ENCODE peak calls at places on chromosomes 7 and 10, in five cellular contexts. One of them, this sample, is unnamed.

GRCh38 chr7:112143567-112143966 is 62.6 kb downstream of the DOCK4 start:
- DNase-seq in A549: no peak
- DNase-seq in SK-N-SH: no peak
- DNase-seq in IMR-90: peak; percentile 94
- DNase-seq in GM12878: no peak
- DNase-seq in this sample: no peak

GRCh38 chr10:117477961-117478670 is 64.4 kb upstream of the EMX2 start:
- DNase-seq in A549: peak; percentile 47
- DNase-seq in SK-N-SH: no peak
- DNase-seq in IMR-90: peak; percentile 19
- DNase-seq in GM12878: no peak
- DNase-seq in this sample: peak; percentile 17

GRCh38 chr10:62426086-62426485 is 51.9 kb downstream of the ZNF365 start:
- DNase-seq in A549: peak; percentile 28
- DNase-seq in SK-N-SH: no peak
- DNase-seq in IMR-90: peak; percentile 60
- DNase-seq in GM12878: no peak
- DNase-seq in this sample: no peak

GRCh38 chr7:154167051-154167450 is 114.9 kb downstream of the DPP6 start:
- DNase-seq in A549: no peak
- DNase-seq in SK-N-SH: peak; percentile 55
- DNase-seq in IMR-90: no peak
- DNase-seq in GM12878: no peak
- DNase-seq in this sample: no peak

GRCh38 chr10:131201741-131202515 is 109.6 kb downstream of the TCERG1L start:
- DNase-seq in A549: no peak
- DNase-seq in SK-N-SH: no peak
- DNase-seq in IMR-90: no peak
- DNase-seq in GM12878: no peak
- DNase-seq in this sample: no peak

GRCh38 chr7:152443586-152443985 is 7.8 kb upstream of the KMT2C start:
- DNase-seq in A549: no peak
- DNase-seq in SK-N-SH: no peak
- DNase-seq in IMR-90: no peak
- DNase-seq in GM12878: no peak
- DNase-seq in this sample: no peak

GRCh38 chr7:73734619-73735525 is 3.7 kb downstream of the ABHD11 start:
- DNase-seq in A549: peak; percentile 80
- DNase-seq in SK-N-SH: peak; percentile 89
- DNase-seq in IMR-90: peak; percentile 72
- DNase-seq in GM12878: peak; percentile 49
- DNase-seq in this sample: peak; percentile 76

GRCh38 chr7:94580601-94581000 is 71.0 kb downstream of the CASD1 start:
- DNase-seq in A549: peak; percentile 41
- DNase-seq in SK-N-SH: no peak
- DNase-seq in IMR-90: peak; percentile 49
- DNase-seq in GM12878: no peak
- DNase-seq in this sample: no peak

GRCh38 chr10:124515244-124515970 is 53.8 kb downstream of the LHPP start:
- DNase-seq in A549: no peak
- DNase-seq in SK-N-SH: no peak
- DNase-seq in IMR-90: no peak
- DNase-seq in GM12878: no peak
- DNase-seq in this sample: no peak

GRCh38 chr7:20647908-20648776 is 32.7 kb downstream of the ABCB5 start:
- DNase-seq in A549: peak; percentile 44
- DNase-seq in SK-N-SH: peak; percentile 51
- DNase-seq in IMR-90: no peak
- DNase-seq in GM12878: no peak
- DNase-seq in this sample: peak; percentile 55

GRCh38 chr10:93816123-93816747 is 58.5 kb downstream of the LGI1 start:
- DNase-seq in A549: peak; percentile 46
- DNase-seq in SK-N-SH: peak; percentile 66
- DNase-seq in IMR-90: peak; percentile 47
- DNase-seq in GM12878: no peak
- DNase-seq in this sample: peak; percentile 11

GRCh38 chr7:133513608-133514007 is 260.7 kb downstream of the EXOC4 start:
- DNase-seq in A549: no peak
- DNase-seq in SK-N-SH: no peak
- DNase-seq in IMR-90: peak; percentile 83
- DNase-seq in GM12878: no peak
- DNase-seq in this sample: no peak

GRCh38 chr7:79307376-79307775 is 146.1 kb downstream of the MAGI2 start:
- DNase-seq in A549: no peak
- DNase-seq in SK-N-SH: no peak
- DNase-seq in IMR-90: no peak
- DNase-seq in GM12878: no peak
- DNase-seq in this sample: no peak

GRCh38 chr7:135169141-135169935 is 1.2 kb downstream of the CYREN start:
- DNase-seq in A549: peak; percentile 71
- DNase-seq in SK-N-SH: peak; percentile 65
- DNase-seq in IMR-90: peak; percentile 59
- DNase-seq in GM12878: no peak
- DNase-seq in this sample: peak; percentile 89

GRCh38 chr7:27619492-27619891 is 43.2 kb downstream of the HIBADH start:
- DNase-seq in A549: no peak
- DNase-seq in SK-N-SH: no peak
- DNase-seq in IMR-90: no peak
- DNase-seq in GM12878: no peak
- DNase-seq in this sample: no peak

GRCh38 chr7:102170417-102170970 is 116.2 kb upstream of the SH2B2 start:
- DNase-seq in A549: no peak
- DNase-seq in SK-N-SH: no peak
- DNase-seq in IMR-90: no peak
- DNase-seq in GM12878: no peak
- DNase-seq in this sample: no peak

GRCh38 chr7:99490878-99491277 is 9.2 kb downstream of the ZNF394 start:
- DNase-seq in A549: no peak
- DNase-seq in SK-N-SH: no peak
- DNase-seq in IMR-90: no peak
- DNase-seq in GM12878: no peak
- DNase-seq in this sample: no peak

GRCh38 chr7:84372155-84372621 is 177.6 kb upstream of the SEMA3A start:
- DNase-seq in A549: no peak
- DNase-seq in SK-N-SH: no peak
- DNase-seq in IMR-90: peak; percentile 98
- DNase-seq in GM12878: no peak
- DNase-seq in this sample: peak; percentile 1

GRCh38 chr7:106345421-106346166 is 60.8 kb upstream of the NAMPT start:
- DNase-seq in A549: no peak
- DNase-seq in SK-N-SH: no peak
- DNase-seq in IMR-90: peak; percentile 61
- DNase-seq in GM12878: no peak
- DNase-seq in this sample: no peak

GRCh38 chr7:136030867-136031318 is 53.7 kb upstream of the MTPN start:
- DNase-seq in A549: no peak
- DNase-seq in SK-N-SH: no peak
- DNase-seq in IMR-90: no peak
- DNase-seq in GM12878: peak; percentile 37
- DNase-seq in this sample: no peak

GRCh38 chr7:71780282-71780681 is 631.9 kb downstream of the CALN1 start:
- DNase-seq in A549: no peak
- DNase-seq in SK-N-SH: no peak
- DNase-seq in IMR-90: no peak
- DNase-seq in GM12878: no peak
- DNase-seq in this sample: no peak

GRCh38 chr7:3106353-3106752 is 62.7 kb upstream of the CARD11 start:
- DNase-seq in A549: no peak
- DNase-seq in SK-N-SH: no peak
- DNase-seq in IMR-90: no peak
- DNase-seq in GM12878: no peak
- DNase-seq in this sample: no peak

GRCh38 chr7:46156039-46156438 is 235.0 kb upstream of the IGFBP3 start:
- DNase-seq in A549: no peak
- DNase-seq in SK-N-SH: no peak
- DNase-seq in IMR-90: no peak
- DNase-seq in GM12878: no peak
- DNase-seq in this sample: no peak

GRCh38 chr7:16921644-16922257 is 40.0 kb upstream of the AGR3 start:
- DNase-seq in A549: no peak
- DNase-seq in SK-N-SH: no peak
- DNase-seq in IMR-90: peak; percentile 20
- DNase-seq in GM12878: no peak
- DNase-seq in this sample: no peak

GRCh38 chr10:36412942-36413341 is 712.5 kb upstream of the ANKRD30A start:
- DNase-seq in A549: no peak
- DNase-seq in SK-N-SH: no peak
- DNase-seq in IMR-90: no peak
- DNase-seq in GM12878: no peak
- DNase-seq in this sample: no peak

GRCh38 chr7:617614-618538 is 98.2 kb upstream of the PDGFA start:
- DNase-seq in A549: no peak
- DNase-seq in SK-N-SH: no peak
- DNase-seq in IMR-90: no peak
- DNase-seq in GM12878: no peak
- DNase-seq in this sample: no peak

GRCh38 chr10:93309062-93309461 is 173.1 kb downstream of the MYOF start:
- DNase-seq in A549: no peak
- DNase-seq in SK-N-SH: peak; percentile 54
- DNase-seq in IMR-90: peak; percentile 22
- DNase-seq in GM12878: no peak
- DNase-seq in this sample: no peak

DNA sequence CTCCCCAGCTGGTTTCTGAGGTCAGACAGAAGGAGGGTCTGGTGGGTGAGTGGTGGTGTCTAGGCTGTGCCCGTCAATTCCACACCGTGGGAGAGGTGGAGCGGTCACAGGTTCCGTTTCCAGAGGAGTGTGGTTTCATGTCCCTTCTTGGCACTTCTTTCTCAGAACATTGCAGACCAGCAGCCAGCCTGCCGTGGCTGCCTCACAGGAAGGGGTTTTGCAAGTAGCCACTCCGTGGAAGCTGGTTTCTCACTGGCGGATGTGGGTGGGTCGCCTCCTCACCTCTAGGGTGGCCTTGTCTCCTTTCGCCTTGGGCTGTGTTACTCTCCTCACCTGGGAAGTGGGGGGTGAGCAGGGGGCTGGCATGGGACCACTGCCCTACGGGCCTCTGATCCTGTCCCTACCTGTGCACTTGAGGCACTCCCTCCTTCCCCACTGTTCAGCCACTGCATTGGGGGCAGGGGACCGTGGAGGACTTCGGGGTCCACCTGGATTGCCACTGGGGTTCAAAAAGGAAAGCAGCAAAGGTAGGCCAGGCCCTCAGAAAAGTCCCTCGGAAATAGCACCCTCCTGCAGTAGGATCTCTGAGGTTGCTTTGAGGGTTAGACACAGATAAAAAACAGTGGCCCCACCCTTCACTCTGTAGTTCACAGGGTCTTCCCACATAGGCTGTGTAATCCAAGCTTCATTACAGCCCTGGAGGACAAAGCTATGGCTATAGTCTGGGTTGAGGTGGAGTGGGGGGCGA is 33.9 kb downstream of the TSPAN14 start:
- DNase-seq in A549: no peak
- DNase-seq in SK-N-SH: no peak
- DNase-seq in IMR-90: no peak
- DNase-seq in GM12878: no peak
- DNase-seq in this sample: peak; percentile 55
- TF ChIP-seq RCOR1 in A549: no peak
- TF ChIP-seq RCOR1 in SK-N-SH: no peak
- TF ChIP-seq RCOR1 in IMR-90: no peak
- TF ChIP-seq RCOR1 in GM12878: no peak
- TF ChIP-seq RCOR1 in this sample: peak; percentile 19

GRCh38 chr10:87177-88080 is 38.3 kb upstream of the TUBB8 start:
- DNase-seq in A549: no peak
- DNase-seq in SK-N-SH: peak; percentile 57
- DNase-seq in IMR-90: no peak
- DNase-seq in GM12878: no peak
- DNase-seq in this sample: peak; percentile 54
- TF ChIP-seq RCOR1 in A549: no peak
- TF ChIP-seq RCOR1 in SK-N-SH: no peak
- TF ChIP-seq RCOR1 in IMR-90: no peak
- TF ChIP-seq RCOR1 in GM12878: no peak
- TF ChIP-seq RCOR1 in this sample: peak; percentile 82

GRCh38 chr10:60257767-60258428 is 131.8 kb downstream of the ANK3 start:
- DNase-seq in A549: no peak
- DNase-seq in SK-N-SH: no peak
- DNase-seq in IMR-90: no peak
- DNase-seq in GM12878: no peak
- DNase-seq in this sample: no peak

GRCh38 chr10:60252688-60253087 is 137.0 kb downstream of the ANK3 start:
- DNase-seq in A549: no peak
- DNase-seq in SK-N-SH: no peak
- DNase-seq in IMR-90: no peak
- DNase-seq in GM12878: no peak
- DNase-seq in this sample: no peak

GRCh38 chr10:60253490-60253889 is 136.2 kb downstream of the ANK3 start:
- DNase-seq in A549: no peak
- DNase-seq in SK-N-SH: no peak
- DNase-seq in IMR-90: no peak
- DNase-seq in GM12878: no peak
- DNase-seq in this sample: no peak

GRCh38 chr10:60258429-60258797 is 131.3 kb downstream of the ANK3 start:
- DNase-seq in A549: no peak
- DNase-seq in SK-N-SH: no peak
- DNase-seq in IMR-90: no peak
- DNase-seq in GM12878: no peak
- DNase-seq in this sample: no peak

DNA sequence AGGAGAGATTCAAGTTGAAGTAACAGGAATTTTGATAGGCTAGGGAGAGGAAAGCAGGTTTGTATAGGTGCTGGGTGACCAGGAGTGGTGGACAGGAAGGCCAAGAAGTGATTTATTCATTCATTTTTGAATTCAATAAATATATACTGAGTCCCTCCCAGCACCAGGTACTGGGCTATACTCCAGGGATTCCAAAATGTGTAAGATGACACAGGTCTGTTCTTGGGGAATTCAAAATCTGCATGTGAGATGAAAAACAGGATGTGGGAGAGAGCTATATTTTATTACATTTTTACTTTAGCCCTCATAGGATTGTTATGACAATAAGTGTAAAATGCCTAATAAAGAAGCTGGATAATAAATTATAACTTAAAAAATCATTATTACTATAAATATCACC is 134.9 kb downstream of the ANK3 start:
- DNase-seq in A549: no peak
- DNase-seq in SK-N-SH: no peak
- DNase-seq in IMR-90: no peak
- DNase-seq in GM12878: no peak
- DNase-seq in this sample: no peak
- TF ChIP-seq RCOR1 in A549: no peak
- TF ChIP-seq RCOR1 in SK-N-SH: no peak
- TF ChIP-seq RCOR1 in IMR-90: no peak
- TF ChIP-seq RCOR1 in GM12878: no peak
- TF ChIP-seq RCOR1 in this sample: no peak

GRCh38 chr7:149497467-149498261 is at the start of gene ZNF746:
- DNase-seq in A549: peak; percentile 86
- DNase-seq in SK-N-SH: peak; percentile 99
- DNase-seq in IMR-90: peak; percentile 76
- DNase-seq in GM12878: peak; percentile 11
- DNase-seq in this sample: peak; percentile 97

GRCh38 chr7:149495785-149496641 is 1.6 kb downstream of the ZNF746 start:
- DNase-seq in A549: no peak
- DNase-seq in SK-N-SH: peak; percentile 61
- DNase-seq in IMR-90: peak; percentile 85
- DNase-seq in GM12878: no peak
- DNase-seq in this sample: peak; percentile 89

GRCh38 chr7:149494738-149495368 is 2.8 kb downstream of the ZNF746 start:
- DNase-seq in A549: no peak
- DNase-seq in SK-N-SH: no peak
- DNase-seq in IMR-90: peak; percentile 61
- DNase-seq in GM12878: no peak
- DNase-seq in this sample: peak; percentile 75

GRCh38 chr7:149500201-149500600 is 2.6 kb upstream of the ZNF746 start:
- DNase-seq in A549: no peak
- DNase-seq in SK-N-SH: no peak
- DNase-seq in IMR-90: no peak
- DNase-seq in GM12878: no peak
- DNase-seq in this sample: no peak

GRCh38 chr7:149496642-149497391 is 792 bp downstream of the ZNF746 start:
- DNase-seq in A549: no peak
- DNase-seq in SK-N-SH: peak; percentile 79
- DNase-seq in IMR-90: peak; percentile 15
- DNase-seq in GM12878: no peak
- DNase-seq in this sample: peak; percentile 64
- TF ChIP-seq RCOR1 in A549: no peak
- TF ChIP-seq RCOR1 in SK-N-SH: no peak
- TF ChIP-seq RCOR1 in IMR-90: no peak
- TF ChIP-seq RCOR1 in GM12878: no peak
- TF ChIP-seq RCOR1 in this sample: no peak